ENCODE peak calls at places on chromosome 1, in six cellular contexts. J is HCT116, R is IMR-90, S is HepG2, A is K562, L is H1. U is an unnamed sample.

GRCh38 chr1:35836734-35837133 is 28.9 kb downstream of the AGO4 start:
- DNase-seq in J (no peak), R (no peak), S (no peak), A (no peak), L (no peak), U (no peak)

GRCh38 chr1:210367561-210367960 is 38.9 kb downstream of the HHAT start:
- DNase-seq in J (no peak), R (no peak), S (peak; percentile 53), A (no peak), L (no peak), U (no peak)

GRCh38 chr1:167697667-167698141 is 24.1 kb upstream of the MPZL1 start:
- DNase-seq in J (no peak), R (no peak), S (no peak), A (no peak), L (no peak), U (no peak)

GRCh38 chr1:169999357-169999756 is 75.1 kb downstream of the KIFAP3 start:
- DNase-seq in J (peak; percentile 67), R (peak; percentile 84), S (no peak), A (no peak), L (no peak), U (peak; percentile 64)

GRCh38 chr1:25695066-25695990 is 78.7 kb downstream of the MAN1C1 start:
- DNase-seq in J (no peak), R (peak; percentile 99), S (peak; percentile 66), A (peak; percentile 66), L (no peak), U (peak; percentile 87)

GRCh38 chr1:203178083-203178482 is 2.5 kb upstream of the MYBPH start:
- DNase-seq in J (peak; percentile 76), R (peak; percentile 20), S (peak; percentile 84), A (no peak), L (no peak), U (no peak)

GRCh38 chr1:236107121-236107907 is 35.0 kb upstream of the GPR137B start:
- DNase-seq in J (no peak), R (no peak), S (no peak), A (no peak), L (no peak), U (no peak)

GRCh38 chr1:234885601-234886000 is 243.0 kb downstream of the TOMM20 start:
- DNase-seq in J (no peak), R (no peak), S (no peak), A (no peak), L (no peak), U (no peak)

GRCh38 chr1:41708332-41708731 is 210.4 kb downstream of the HIVEP3 start:
- DNase-seq in J (no peak), R (no peak), S (no peak), A (no peak), L (no peak), U (no peak)

GRCh38 chr1:108554682-108555081 is 5.2 kb upstream of the EEIG2 start:
- DNase-seq in J (no peak), R (no peak), S (no peak), A (no peak), L (no peak), U (no peak)

GRCh38 chr1:229027622-229028182 is 243.2 kb upstream of the RAB4A start:
- DNase-seq in J (no peak), R (peak; percentile 37), S (peak; percentile 86), A (no peak), L (no peak), U (peak; percentile 75)

GRCh38 chr1:212452323-212453155 is 19.8 kb downstream of the NENF start:
- DNase-seq in J (no peak), R (peak; percentile 84), S (no peak), A (no peak), L (no peak), U (peak; percentile 48)

GRCh38 chr1:43931711-43932660 is 1.6 kb upstream of the ARTN start:
- DNase-seq in J (no peak), R (no peak), S (no peak), A (no peak), L (no peak), U (no peak)

GRCh38 chr1:43933386-43934278 is at the start of gene ARTN:
- DNase-seq in J (no peak), R (no peak), S (no peak), A (no peak), L (peak; percentile 89), U (no peak)

GRCh38 chr1:43930949-43931275 is 2.7 kb upstream of the ARTN start:
- DNase-seq in J (no peak), R (no peak), S (no peak), A (no peak), L (no peak), U (no peak)

GRCh38 chr1:43932786-43933385 is 715 bp upstream of the ARTN start:
- DNase-seq in J (no peak), R (peak; percentile 74), S (no peak), A (no peak), L (no peak), U (no peak)

DNA sequence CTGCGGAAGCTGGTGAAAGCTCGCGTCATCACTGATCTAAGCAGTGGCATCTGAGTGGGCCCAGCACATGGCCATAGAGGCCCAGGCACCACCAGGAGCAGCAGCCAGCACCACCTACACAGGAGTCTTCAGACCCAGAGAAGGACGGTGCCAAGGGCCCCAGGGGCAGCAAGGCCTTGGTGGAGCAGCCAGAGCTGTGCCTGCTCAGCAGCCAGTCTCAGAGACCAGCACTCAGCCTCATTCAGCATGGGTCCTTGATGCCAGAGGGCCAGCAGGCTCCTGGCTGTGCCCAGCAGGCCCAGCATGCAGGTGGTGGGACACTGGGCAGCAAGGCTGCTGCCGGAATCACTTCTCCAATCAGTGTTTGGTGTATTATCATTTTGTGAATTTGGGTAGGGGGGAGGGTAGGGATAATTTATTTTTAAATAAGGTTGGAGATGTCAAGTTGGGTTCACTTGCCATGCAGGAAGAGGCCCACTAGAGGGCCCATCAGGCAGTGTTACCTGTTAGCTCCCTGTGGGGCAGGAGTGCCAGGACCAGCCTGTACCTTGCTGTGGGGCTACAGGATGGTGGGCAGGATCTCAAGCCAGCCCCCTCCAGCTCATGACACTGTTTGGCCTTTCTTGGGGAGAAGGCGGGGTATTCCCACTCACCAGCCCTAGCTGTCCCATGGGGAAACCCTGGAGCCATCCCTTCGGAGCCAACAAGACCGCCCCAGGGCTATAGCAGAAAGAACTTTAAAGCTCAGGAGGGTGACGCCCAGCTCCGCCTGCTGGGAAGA is 3.2 kb upstream of the ARTN start:
- DNase-seq in J (peak; percentile 49), R (no peak), S (no peak), A (no peak), L (peak; percentile 68), U (no peak)
- H3K27ac ChIP-seq in J (peak overlapping the region; percentile 73), R (no peak overlapping the region), S (no peak overlapping the region), A (peak overlapping the region; percentile 60), L (no peak overlapping the region), U (no peak overlapping the region)

GRCh38 chr1:21536223-21536622 is 27.0 kb downstream of the ALPL start:
- DNase-seq in J (no peak), R (peak; percentile 15), S (no peak), A (no peak), L (no peak), U (no peak)

GRCh38 chr1:21541330-21541729 is 32.1 kb downstream of the ALPL start:
- DNase-seq in J (no peak), R (no peak), S (no peak), A (no peak), L (no peak), U (no peak)

GRCh38 chr1:21539933-21540332 is 30.7 kb downstream of the ALPL start:
- DNase-seq in J (peak; percentile 54), R (no peak), S (peak; percentile 31), A (peak; percentile 30), L (peak; percentile 87), U (no peak)

GRCh38 chr1:21537511-21537931 is 28.3 kb downstream of the ALPL start:
- DNase-seq in J (no peak), R (no peak), S (peak; percentile 60), A (no peak), L (no peak), U (no peak)

GRCh38 chr1:21537932-21538630 is 28.9 kb downstream of the ALPL start:
- DNase-seq in J (no peak), R (no peak), S (peak; percentile 91), A (no peak), L (no peak), U (no peak)
- H3K9ac ChIP-seq in J (no peak overlapping the region), R (no peak overlapping the region), S (peak overlapping the region; percentile 12), A (peak overlapping the region; percentile 69), L (no peak overlapping the region), U (no peak overlapping the region)

DNA sequence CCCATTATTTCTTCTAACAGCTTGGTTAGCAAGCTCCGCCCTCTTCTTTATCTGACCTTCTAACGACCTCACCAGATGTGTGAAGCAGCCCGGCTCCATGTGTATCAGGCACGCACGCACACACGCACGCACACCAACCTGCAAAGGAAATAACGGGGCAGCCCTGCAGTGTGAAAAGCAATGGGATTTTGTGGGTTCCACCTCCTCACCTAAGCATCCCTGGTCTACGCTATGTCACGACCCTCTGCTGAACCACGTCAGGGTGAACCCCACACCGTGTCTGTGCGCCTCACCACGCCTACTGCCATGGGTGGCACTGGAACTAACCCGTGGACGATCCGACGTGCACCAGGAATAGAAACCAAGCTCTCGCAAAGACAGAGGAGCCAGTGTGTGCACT is 10.4 kb downstream of the SSU72 start:
- DNase-seq in J (no peak), R (no peak), S (no peak), A (peak; percentile 47), L (no peak), U (no peak)
- TF ChIP-seq POLR2A in J (no peak), R (no peak), S (no peak), A (peak; percentile 4), L (no peak), U (no peak)

GRCh38 chr1:60386259-60386658 is 312.7 kb upstream of the C1orf87 start:
- DNase-seq in J (no peak), R (no peak), S (no peak), A (no peak), L (no peak), U (no peak)

GRCh38 chr1:60388092-60388987 is 314.8 kb upstream of the C1orf87 start:
- DNase-seq in J (no peak), R (no peak), S (no peak), A (no peak), L (no peak), U (peak; percentile 28)

GRCh38 chr1:60394436-60394835 is 320.9 kb upstream of the C1orf87 start:
- DNase-seq in J (no peak), R (no peak), S (no peak), A (no peak), L (no peak), U (no peak)

GRCh38 chr1:60387175-60387574 is 313.6 kb upstream of the C1orf87 start:
- DNase-seq in J (no peak), R (no peak), S (no peak), A (no peak), L (no peak), U (no peak)

GRCh38 chr1:60390593-60391282 is 317.2 kb upstream of the C1orf87 start:
- DNase-seq in J (no peak), R (no peak), S (no peak), A (no peak), L (no peak), U (no peak)
- H3K27ac ChIP-seq in J (no peak overlapping the region), R (no peak overlapping the region), S (no peak overlapping the region), A (no peak overlapping the region), L (no peak overlapping the region), U (no peak overlapping the region)

GRCh38 chr1:230152999-230153398 is 86.0 kb downstream of the GALNT2 start:
- DNase-seq in J (no peak), R (no peak), S (no peak), A (peak; percentile 63), L (no peak), U (no peak)
- H3K9ac ChIP-seq in J (no peak overlapping the region), R (no peak overlapping the region), S (peak overlapping the region; percentile 35), A (no peak overlapping the region), L (no peak overlapping the region), U (no peak overlapping the region)